ENCODE peak calls at places on chromosomes 2 and 18, in seven cellular contexts. F is adrenal gland, Q is body of pancreas, D is spleen, B is heart left ventricle, S is uterus, C is GM12892. M is an unnamed sample.
A peak's percentile ranks its signal among the peaks of the same experiment; 100 is the strongest.

GRCh38 chr2:161061786-161062185 is 98.4 kb upstream of the TANK start:
- DNase-seq in F (no peak), Q (no peak), D (no peak), B (no peak), S (no peak), C (no peak), M (no peak)

GRCh38 chr2:54545700-54546450 is 89.7 kb downstream of the SPTBN1 start:
- DNase-seq in F (no peak), Q (peak; percentile 40), D (no peak), B (no peak), S (no peak), C (no peak), M (no peak)

GRCh38 chr2:188971316-188971930 is 2.8 kb upstream of the COL3A1 start:
- DNase-seq in F (no peak), Q (no peak), D (no peak), B (no peak), S (no peak), C (no peak), M (no peak)

GRCh38 chr2:216348909-216349308 is 23.4 kb downstream of the MARCHF4 start:
- DNase-seq in F (no peak), Q (no peak), D (no peak), B (no peak), S (no peak), C (no peak), M (no peak)

GRCh38 chr2:172113617-172114016 is 10.9 kb upstream of the DLX2 start:
- DNase-seq in F (no peak), Q (no peak), D (no peak), B (no peak), S (no peak), C (no peak), M (no peak)

GRCh38 chr2:173326806-173327205 is 27.9 kb upstream of the CDCA7 start:
- DNase-seq in F (no peak), Q (no peak), D (no peak), B (no peak), S (no peak), C (no peak), M (no peak)

GRCh38 chr2:240644171-240644651 is 18.9 kb downstream of the GPR35 start:
- DNase-seq in F (no peak), Q (no peak), D (no peak), B (peak; percentile 44), S (peak; percentile 10), C (peak; percentile 13), M (no peak)

GRCh38 chr2:204705243-204705971 is 160.1 kb downstream of the PARD3B start:
- DNase-seq in F (no peak), Q (no peak), D (no peak), B (no peak), S (no peak), C (no peak), M (peak; percentile 7)

GRCh38 chr2:196266351-196266750 is 95.0 kb upstream of the STK17B start:
- DNase-seq in F (no peak), Q (no peak), D (no peak), B (no peak), S (no peak), C (no peak), M (no peak)

GRCh38 chr2:172921538-172922236 is 154.0 kb upstream of the MAP3K20 start:
- DNase-seq in F (peak; percentile 70), Q (no peak), D (no peak), B (no peak), S (no peak), C (no peak), M (no peak)

DNA sequence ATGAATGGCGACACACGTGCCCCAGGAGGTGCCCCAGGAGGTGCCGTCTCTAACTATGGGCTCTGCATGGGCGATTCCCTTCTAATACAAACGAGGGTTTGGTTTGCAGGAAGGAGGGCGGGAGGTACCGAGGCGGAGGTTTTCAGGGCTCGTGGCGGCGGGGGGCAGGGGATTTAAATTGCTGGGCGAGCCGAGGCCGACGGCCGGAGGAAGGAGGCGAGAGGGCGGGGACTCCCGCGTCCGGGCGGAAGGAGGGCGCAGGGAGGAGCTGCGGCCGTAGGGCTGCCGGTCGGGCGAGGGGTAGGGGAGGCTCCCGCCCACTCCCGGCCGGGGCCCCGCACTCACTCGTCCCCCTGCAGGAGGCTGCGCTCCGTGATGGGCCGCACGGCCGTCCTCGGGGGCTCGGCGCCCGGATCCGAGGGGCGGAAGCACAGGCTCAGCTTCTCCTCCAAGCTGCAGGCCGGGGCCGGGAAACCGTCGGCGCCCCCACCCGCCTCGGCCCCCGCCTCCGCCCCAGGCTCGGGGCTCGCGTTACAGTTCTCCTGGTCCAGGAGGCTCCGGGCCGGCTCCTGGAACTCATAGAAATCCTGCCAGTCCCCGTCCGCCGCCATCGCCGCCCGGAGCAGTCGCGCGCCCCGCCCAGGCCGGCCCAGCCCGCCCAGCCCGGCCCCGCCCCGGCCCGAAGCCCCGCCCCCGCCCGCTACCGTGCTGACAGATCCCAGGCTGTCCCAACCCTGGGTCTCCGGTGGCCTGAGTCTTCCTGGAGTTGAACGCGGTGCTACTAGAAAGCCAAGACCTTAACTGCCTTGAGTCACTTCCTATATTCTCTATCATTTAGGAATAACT is at the start of gene FEZ2:
- DNase-seq in F (peak; percentile 80), Q (peak; percentile 75), D (peak; percentile 95), B (peak; percentile 90), S (peak; percentile 75), C (peak; percentile 80), M (peak; percentile 85)
- TF ChIP-seq POLR2A in F (no peak), Q (peak; percentile 61), D (no peak), B (no peak), S (no peak), C (peak; percentile 78), M (peak; percentile 41)

GRCh38 chr18:56650944-56651770 is at the start of gene WDR7:
- DNase-seq in F (peak; percentile 98), Q (peak; percentile 99), D (peak; percentile 98), B (peak; percentile 98), S (peak; percentile 96), C (peak; percentile 54), M (peak; percentile 48)
- TF ChIP-seq POLR2A in F (peak; percentile 24), Q (peak; percentile 60), D (no peak), B (no peak), S (no peak), C (peak; percentile 72), M (peak; percentile 47)

GRCh38 chr2:26727641-26728561 is 35.4 kb downstream of the KCNK3 start:
- DNase-seq in F (no peak), Q (no peak), D (no peak), B (no peak), S (no peak), C (no peak), M (no peak)
- TF ChIP-seq POLR2A in F (no peak), Q (no peak), D (no peak), B (no peak), S (no peak), C (no peak), M (no peak)

GRCh38 chr2:102064679-102065674 is 73.2 kb downstream of the IL1R2 start:
- DNase-seq in F (peak; percentile 46), Q (no peak), D (no peak), B (no peak), S (no peak), C (no peak), M (no peak)
- TF ChIP-seq POLR2A in F (no peak), Q (no peak), D (no peak), B (no peak), S (no peak), C (no peak), M (no peak)

GRCh38 chr2:168802825-168803726 is 639 bp downstream of the NOSTRIN start:
- DNase-seq in F (no peak), Q (peak; percentile 53), D (no peak), B (no peak), S (no peak), C (no peak), M (no peak)

GRCh38 chr2:168804214-168804613 is 1.8 kb downstream of the NOSTRIN start:
- DNase-seq in F (peak; percentile 49), Q (peak; percentile 56), D (no peak), B (no peak), S (no peak), C (no peak), M (no peak)

GRCh38 chr2:168798888-168799410 is 3.5 kb upstream of the NOSTRIN start:
- DNase-seq in F (no peak), Q (no peak), D (no peak), B (no peak), S (no peak), C (no peak), M (no peak)

GRCh38 chr2:168801456-168801855 is 981 bp upstream of the NOSTRIN start:
- DNase-seq in F (no peak), Q (no peak), D (no peak), B (no peak), S (no peak), C (no peak), M (no peak)

DNA sequence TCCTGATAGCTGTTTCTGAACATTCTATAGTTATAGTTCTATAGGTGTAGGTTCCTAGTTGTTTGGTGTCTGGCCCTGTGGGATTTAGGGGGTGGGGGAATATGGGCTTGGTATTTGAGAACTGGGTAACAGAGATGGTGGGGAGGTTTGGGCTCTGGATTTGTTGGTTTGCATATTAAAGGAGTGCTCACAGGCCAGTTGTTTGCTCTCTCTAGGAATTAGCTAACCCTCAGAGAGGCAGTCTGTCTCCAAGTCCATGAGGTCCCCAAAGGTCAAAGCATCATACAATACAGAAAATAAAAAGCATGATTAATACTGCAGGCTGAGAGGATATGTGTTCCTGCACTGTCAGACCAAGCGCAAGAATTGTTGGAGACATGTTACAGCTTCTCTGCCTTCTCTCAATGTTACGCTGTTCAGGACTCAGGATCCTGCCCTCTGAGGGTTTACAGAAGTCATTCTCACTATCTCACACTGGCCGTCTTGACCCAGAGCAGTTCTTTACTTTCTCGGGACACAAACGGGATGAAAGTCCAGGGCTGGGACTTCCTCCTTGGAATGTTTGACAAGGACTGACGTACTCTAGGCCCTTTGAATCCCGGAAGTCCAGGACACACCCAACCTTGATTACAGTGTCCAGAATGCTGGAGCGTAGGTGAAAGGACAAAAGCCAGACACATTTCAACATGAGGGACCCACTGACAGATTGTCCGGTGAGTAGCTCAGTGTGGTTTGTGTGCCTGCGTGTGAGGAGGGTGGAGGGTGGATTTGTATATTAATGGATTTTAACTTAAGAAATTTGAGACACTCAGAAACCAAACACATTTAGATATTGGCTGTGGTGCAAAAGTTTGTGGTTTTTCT is at the start of gene NOSTRIN:
- DNase-seq in F (peak; percentile 67), Q (peak; percentile 81), D (no peak), B (no peak), S (no peak), C (no peak), M (no peak)
- TF ChIP-seq POLR2A in F (peak; percentile 44), Q (peak; percentile 76), D (no peak), B (no peak), S (no peak), C (no peak), M (no peak)

DNA sequence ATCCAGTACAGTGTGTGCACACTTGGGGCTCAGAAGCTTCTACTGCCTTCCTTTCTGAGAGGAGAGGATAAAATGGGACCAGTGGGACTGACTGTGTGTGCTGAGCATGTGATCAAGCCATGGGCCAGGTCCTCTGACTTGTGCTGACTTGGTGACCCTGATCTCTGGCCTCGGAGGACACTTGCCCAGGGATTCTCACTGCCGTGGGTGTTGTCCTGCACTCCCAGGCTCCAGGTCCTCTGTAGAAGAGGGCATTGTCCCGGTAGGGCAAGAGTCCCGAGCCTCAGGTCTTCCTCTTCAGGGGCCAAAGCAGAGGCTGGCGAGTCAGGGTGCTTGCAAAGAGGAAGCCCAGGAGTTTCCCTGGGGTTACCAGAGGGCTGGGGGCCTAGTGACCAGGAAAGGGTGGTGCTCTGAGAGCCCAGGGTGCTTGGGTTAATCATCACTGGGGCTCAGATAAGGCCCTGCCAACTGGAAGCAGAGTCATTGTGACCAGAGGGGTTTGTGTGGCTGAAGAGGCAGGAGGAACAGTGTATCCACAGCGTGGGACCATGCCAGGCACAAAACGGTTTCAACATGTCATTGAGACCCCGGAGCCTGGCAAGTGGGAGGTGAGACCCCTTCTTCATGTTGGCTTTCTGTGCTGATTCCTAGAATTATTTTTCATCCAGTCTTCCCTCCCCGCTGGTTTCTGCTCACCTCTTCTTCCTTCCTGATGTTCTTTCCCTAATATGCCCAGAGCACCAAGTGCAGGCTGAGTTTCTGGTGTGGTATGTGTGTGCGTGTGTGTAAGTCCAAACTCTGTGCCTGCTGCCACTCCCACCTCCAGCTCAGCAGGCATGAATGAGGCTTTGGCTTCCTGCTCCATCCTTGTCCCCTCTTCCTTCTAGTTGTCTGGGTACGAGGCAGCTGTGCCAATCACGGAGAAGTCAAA is at the start of gene GCKR:
- DNase-seq in F (peak; percentile 36), Q (peak; percentile 74), D (no peak), B (no peak), S (no peak), C (no peak), M (no peak)
- TF ChIP-seq POLR2A in F (no peak), Q (peak; percentile 48), D (no peak), B (no peak), S (no peak), C (no peak), M (no peak)